ENCODE peak calls at places on chromosomes 6 and 20, in four cellular contexts. P is sigmoid colon, X is prostate gland, U is heart left ventricle. D is an unnamed sample.

GRCh38 chr6:144145546-144145945 is 4.8 kb upstream of the STX11 start:
- DNase-seq in X (no peak), U (no peak), P (no peak), D (no peak)

GRCh38 chr6:45923831-45924391 is 91.7 kb downstream of the CLIC5 start:
- DNase-seq in P (no peak), X (no peak), U (no peak), D (no peak)

GRCh38 chr6:147507162-147508072 is 1.1 kb upstream of the SAMD5 start:
- DNase-seq in P (no peak), U (no peak), X (no peak), D (no peak)

GRCh38 chr20:49951160-49951559 is 15.0 kb downstream of the RNF114 start:
- DNase-seq in P (no peak), U (no peak), X (no peak), D (no peak)

GRCh38 chr6:43823879-43824740 is 54.1 kb downstream of the VEGFA start:
- DNase-seq in U (no peak), X (no peak), P (no peak), D (no peak)

GRCh38 chr20:53157443-53158408 is 185.6 kb downstream of the TSHZ2 start:
- DNase-seq in X (no peak), P (no peak), U (no peak), D (no peak)

GRCh38 chr20:24048014-24048611 is 59.5 kb upstream of the GGTLC1 start:
- DNase-seq in U (no peak), X (no peak), P (no peak), D (no peak)

GRCh38 chr6:73803562-73804221 is 107.7 kb downstream of the CD109 start:
- DNase-seq in U (no peak), X (no peak), P (no peak), D (no peak)

GRCh38 chr20:41734506-41734945 is 116.3 kb upstream of the CHD6 start:
- DNase-seq in P (no peak), U (no peak), X (peak; percentile 23), D (peak; percentile 17)

GRCh38 chr20:36792422-36792821 is 18.9 kb upstream of the DSN1 start:
- DNase-seq in P (no peak), X (peak; percentile 31), U (peak; percentile 64), D (no peak)

GRCh38 chr20:62805711-62806382 is 1.2 kb downstream of the OGFR start:
- DNase-seq in X (no peak), P (no peak), U (peak; percentile 61), D (peak; percentile 52)

GRCh38 chr20:19699132-19699971 is 58.7 kb upstream of the RIN2 start:
- DNase-seq in P (no peak), X (no peak), U (no peak), D (no peak)

GRCh38 chr6:10163159-10163962 is 251.5 kb downstream of the TFAP2A start:
- DNase-seq in U (no peak), X (peak; percentile 91), P (no peak), D (peak; percentile 85)

GRCh38 chr20:43767686-43768474 is 41.1 kb upstream of the GTSF1L start:
- DNase-seq in U (no peak), X (no peak), P (no peak), D (no peak)

GRCh38 chr20:1945134-1945618 is 48.7 kb downstream of the PDYN start:
- DNase-seq in X (no peak), U (peak; percentile 64), P (peak; percentile 86), D (peak; percentile 93)

GRCh38 chr6:164104432-164104831 is 689.9 kb downstream of the QKI start:
- DNase-seq in X (no peak), P (no peak), U (no peak), D (no peak)

GRCh38 chr20:1327241-1327653 is 1.7 kb downstream of the SDCBP2 start:
- DNase-seq in X (no peak), U (peak; percentile 75), P (peak; percentile 66), D (peak; percentile 14)

GRCh38 chr6:89596484-89596883 is 42.1 kb downstream of the LYRM2 start:
- DNase-seq in P (no peak), U (no peak), X (no peak), D (no peak)

GRCh38 chr6:111800468-111800760 is 72.8 kb downstream of the FYN start:
- DNase-seq in P (no peak), X (no peak), U (no peak), D (no peak)

GRCh38 chr6:167573461-167574215 is 248.8 kb downstream of the TTLL2 start:
- DNase-seq in U (no peak), P (peak; percentile 57), X (no peak), D (peak; percentile 11)

GRCh38 chr6:123904228-123904627 is 100.6 kb downstream of the NKAIN2 start:
- DNase-seq in U (no peak), X (no peak), P (no peak), D (no peak)

GRCh38 chr20:43022568-43022967 is 167.1 kb downstream of the PTPRT start:
- DNase-seq in X (no peak), P (no peak), U (no peak), D (no peak)

GRCh38 chr6:129785081-129785755 is 75.2 kb upstream of the ARHGAP18 start:
- DNase-seq in U (no peak), X (no peak), P (no peak), D (no peak)

GRCh38 chr6:109406196-109406595 is 23.9 kb upstream of the CD164 start:
- DNase-seq in P (no peak), X (no peak), U (no peak), D (no peak)

GRCh38 chr6:10962673-10963072 is 75.8 kb downstream of the SYCP2L start:
- DNase-seq in U (no peak), X (no peak), P (no peak), D (no peak)

GRCh38 chr6:116398366-116399005 is 27.7 kb downstream of the DSE start:
- DNase-seq in X (no peak), P (no peak), U (no peak), D (no peak)

GRCh38 chr6:50236164-50236563 is 186.4 kb upstream of the DEFB112 start:
- DNase-seq in U (no peak), X (no peak), P (no peak), D (no peak)

GRCh38 chr20:17936306-17936790 is 32.2 kb downstream of the SNX5 start:
- DNase-seq in U (no peak), P (no peak), X (no peak), D (no peak)

GRCh38 chr6:148760568-148761531 is 14.0 kb downstream of the UST start:
- DNase-seq in P (peak; percentile 93), X (peak; percentile 36), U (peak; percentile 57), D (peak; percentile 62)

GRCh38 chr6:74631558-74631957 is 574.3 kb downstream of the COL12A1 start:
- DNase-seq in P (no peak), U (no peak), X (no peak), D (no peak)

GRCh38 chr6:5084787-5085637 is at the start of gene PPP1R3G:
- DNase-seq in U (peak; percentile 62), P (peak; percentile 86), X (peak; percentile 34), D (peak; percentile 93)

GRCh38 chr6:134816780-134817179 is 133.1 kb downstream of the ALDH8A1 start:
- DNase-seq in X (no peak), U (no peak), P (no peak), D (no peak)

GRCh38 chr6:130749402-130749801 is 77.8 kb upstream of the SMLR1 start:
- DNase-seq in P (no peak), U (no peak), X (no peak), D (no peak)

GRCh38 chr6:7150381-7151064 is 42.8 kb downstream of the RREB1 start:
- DNase-seq in X (no peak), U (no peak), P (no peak), D (no peak)

GRCh38 chr6:158663465-158664167 is 13.8 kb downstream of the SYTL3 start:
- DNase-seq in X (peak; percentile 87), P (no peak), U (no peak), D (no peak)

GRCh38 chr6:1015819-1016218 is 296.1 kb upstream of the FOXQ1 start:
- DNase-seq in X (no peak), U (no peak), P (no peak), D (no peak)

GRCh38 chr6:7262746-7263335 is 50.2 kb downstream of the SSR1 start:
- DNase-seq in X (no peak), P (peak; percentile 54), U (no peak), D (peak; percentile 68)

DNA sequence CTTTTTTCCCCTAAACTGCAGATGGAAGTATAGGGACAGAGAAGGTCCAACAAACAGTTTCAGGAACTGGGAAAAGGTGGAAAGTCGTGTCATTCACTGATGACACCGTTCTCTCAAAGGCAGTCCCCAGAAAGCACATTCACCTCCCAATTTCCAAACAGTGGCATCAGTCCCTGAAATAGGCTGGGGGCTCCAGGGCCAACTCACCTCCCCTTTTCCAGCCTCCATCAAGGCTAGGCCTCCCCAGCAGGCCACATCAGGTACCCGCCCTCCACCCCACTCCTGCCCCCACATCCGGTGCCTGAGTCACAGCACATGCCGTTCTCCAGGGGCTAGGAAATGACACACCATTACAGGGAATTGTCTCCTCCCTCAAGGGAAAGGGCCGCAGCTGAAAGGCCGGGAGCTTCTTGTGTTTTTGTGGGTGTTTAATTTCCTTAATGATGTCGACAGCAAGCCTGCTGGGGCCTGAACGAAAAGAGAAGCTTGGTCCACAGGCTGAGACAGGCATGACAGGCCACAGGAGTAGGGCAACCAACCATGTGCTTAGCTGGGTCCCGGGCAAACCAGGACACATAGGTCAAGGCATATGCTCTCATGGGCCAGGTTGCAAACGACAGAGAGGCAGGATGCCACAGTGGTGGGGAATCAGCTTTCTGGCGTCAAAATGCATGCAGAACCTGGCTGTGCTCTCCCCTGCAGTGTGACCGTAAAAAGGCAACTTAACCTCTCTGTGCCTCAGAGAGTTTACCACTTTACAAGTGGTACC is 39.2 kb downstream of the ZMYND8 start:
- DNase-seq in U (peak; percentile 94), X (peak; percentile 86), P (peak; percentile 95), D (peak; percentile 91)
- TF ChIP-seq POLR2A in U (peak; percentile 76), X (no peak), P (peak; percentile 47), D (no peak)

GRCh38 chr6:88499845-88500699 is 333.9 kb upstream of the CNR1 start:
- DNase-seq in X (no peak), U (no peak), P (no peak), D (no peak)
- H3K4me3 ChIP-seq in X (no peak overlapping the region), U (no peak overlapping the region), P (no peak overlapping the region), D (no peak overlapping the region)

DNA sequence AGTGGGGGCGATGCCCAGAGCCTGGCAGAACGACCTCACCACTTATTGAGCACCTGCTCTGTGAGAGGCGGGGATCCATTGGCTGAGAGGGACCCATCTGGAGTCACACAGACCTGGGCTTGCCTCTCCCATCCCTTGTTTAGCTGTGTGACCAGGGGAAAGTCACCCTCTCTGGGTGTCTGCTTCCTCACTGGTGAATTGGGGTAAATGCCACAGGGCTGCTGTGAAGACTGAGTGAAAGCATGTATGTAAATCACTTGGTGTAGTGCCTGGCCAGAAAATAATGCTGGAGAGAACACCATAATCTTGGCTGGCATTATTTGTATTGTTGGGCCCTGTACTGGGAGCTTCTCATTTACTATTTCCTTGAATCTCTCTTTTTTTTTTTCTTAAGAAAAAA is 83.4 kb upstream of the PRL start:
- DNase-seq in U (no peak), X (no peak), P (no peak), D (no peak)
- TF ChIP-seq POLR2A in U (no peak), X (no peak), P (no peak), D (no peak)

GRCh38 chr6:33077908-33078307 is 2.1 kb downstream of the HLA-DPB1 start:
- DNase-seq in X (no peak), P (no peak), U (no peak), D (no peak)
- H3K4me3 ChIP-seq in X (no peak overlapping the region), P (no peak overlapping the region), U (no peak overlapping the region), D (no peak overlapping the region)

GRCh38 chr20:57802877-57803717 is 93.3 kb upstream of the PMEPA1 start:
- DNase-seq in X (no peak), U (no peak), P (peak; percentile 35), D (no peak)
- TF ChIP-seq POLR2A in X (no peak), U (no peak), P (no peak), D (no peak)